ENCODE peak calls at places on chromosomes 2 and 18, in nine cellular contexts. G is islet precursor cell; U is NCI-H1105; I is skeletal muscle cell; S is T-cell; Z is stimulated activated effector memory CD8-positive, alpha-beta T cell treated with anti-CD3 and anti-CD28 coated beads, Interleukin-12 subunit alpha, Interleukin-12 subunit beta, amount 100 ng/mL, for 72 hours; W is substantia nigra; O is cardiac fibroblast; H is HFFc6. D is an unnamed sample.

GRCh38 chr18:8890957-8891464 is 185.7 kb downstream of the MTCL1 start:
- DNase-seq in I (peak; percentile 70), Z (no peak), S (no peak), O (peak; percentile 79), W (no peak), H (peak; percentile 97), U (no peak), G (peak; percentile 94), D (peak; percentile 83)

GRCh38 chr18:70907673-70908072 is 618.8 kb downstream of the SOCS6 start:
- DNase-seq in O (peak; percentile 0), I (no peak), W (no peak), U (peak; percentile 66), S (no peak), G (no peak), H (no peak), Z (no peak), D (no peak)

GRCh38 chr2:55063226-55063625 is 13.0 kb upstream of the RTN4 start:
- DNase-seq in Z (no peak), I (no peak), S (no peak), O (no peak), W (no peak), G (no peak), H (no peak), U (no peak), D (no peak)

GRCh38 chr2:9373047-9373446 is 50.3 kb downstream of the ITGB1BP1 start:
- DNase-seq in H (no peak), W (no peak), S (no peak), O (no peak), G (no peak), Z (no peak), U (no peak), I (no peak), D (no peak)

GRCh38 chr2:240750409-240750808 is 58.7 kb downstream of the AQP12A start:
- DNase-seq in U (no peak), W (no peak), Z (no peak), O (no peak), S (no peak), I (no peak), H (no peak), G (no peak), D (no peak)

GRCh38 chr2:69535739-69536374 is 98.6 kb upstream of the NFU1 start:
- DNase-seq in I (no peak), U (no peak), G (no peak), O (no peak), S (no peak), H (no peak), Z (no peak), W (no peak), D (no peak)

GRCh38 chr18:67386028-67386427 is 130.5 kb downstream of the DSEL start:
- DNase-seq in S (no peak), I (no peak), O (no peak), W (no peak), G (no peak), H (peak; percentile 6), U (no peak), Z (no peak), D (no peak)

GRCh38 chr2:172427256-172427989 is at the start of gene ITGA6:
- DNase-seq in G (peak; percentile 96), Z (peak; percentile 83), W (no peak), I (no peak), H (peak; percentile 62), U (peak; percentile 73), O (peak; percentile 39), S (peak; percentile 62), D (peak; percentile 54)

GRCh38 chr2:147980940-147981339 is 39.6 kb downstream of the ORC4 start:
- DNase-seq in W (no peak), H (no peak), S (no peak), U (no peak), G (no peak), O (no peak), I (no peak), Z (no peak), D (no peak)

GRCh38 chr18:58541137-58541788 is 87.6 kb downstream of the ALPK2 start:
- DNase-seq in H (peak; percentile 11), Z (no peak), W (no peak), U (no peak), I (no peak), S (peak; percentile 6), O (peak; percentile 22), G (no peak), D (no peak)

GRCh38 chr2:27014771-27015433 is 17.9 kb upstream of the TMEM214 start:
- DNase-seq in G (no peak), H (no peak), S (no peak), O (no peak), W (no peak), U (no peak), Z (no peak), I (no peak), D (no peak)

GRCh38 chr18:12307251-12307736 is 747 bp upstream of the TUBB6 start:
- DNase-seq in H (peak; percentile 69), Z (no peak), I (no peak), U (no peak), S (no peak), G (peak; percentile 81), W (no peak), O (peak; percentile 75), D (peak; percentile 82)

GRCh38 chr2:86807462-86808275 is 17.0 kb upstream of the CD8A start:
- DNase-seq in S (no peak), I (no peak), O (peak; percentile 28), G (peak; percentile 83), U (peak; percentile 68), Z (peak; percentile 92), H (no peak), W (no peak), D (peak; percentile 8)